ENCODE peak calls at places on chromosomes 11 and 22, in eight cellular contexts. L is body of pancreas; X is colonic mucosa; J is CD8-positive, alpha-beta T cell; R is pancreas; M is mesendoderm; A is lung; G is CD4-positive, alpha-beta T cell. Q is an unnamed sample.

GRCh38 chr11:109521571-109522086 is 99.6 kb downstream of the C11orf87 start:
- DNase-seq in J (no peak), L (no peak), R (no peak), X (no peak), A (no peak), G (no peak), M (no peak), Q (no peak)

GRCh38 chr11:88406871-88407270 is 69.3 kb upstream of the CTSC start:
- DNase-seq in A (no peak), J (no peak), G (no peak), M (no peak), R (no peak), X (no peak), L (no peak), Q (no peak)

GRCh38 chr11:4181780-4182721 is 87.5 kb downstream of the RRM1 start:
- DNase-seq in A (peak), M (peak), R (peak), G (no peak), J (no peak), X (peak), L (peak), Q (peak)

GRCh38 chr11:131609317-131609716 is 238.9 kb downstream of the NTM start:
- DNase-seq in A (no peak), G (no peak), L (no peak), J (no peak), M (no peak), R (no peak), X (no peak), Q (no peak)

GRCh38 chr11:73195191-73196007 is 22.7 kb upstream of the P2RY2 start:
- DNase-seq in L (no peak), G (no peak), R (no peak), X (peak), M (no peak), A (no peak), J (no peak), Q (no peak)

GRCh38 chr11:44357734-44358133 is 47.8 kb upstream of the ALX4 start:
- DNase-seq in R (no peak), L (no peak), J (no peak), G (no peak), M (no peak), X (no peak), A (no peak), Q (no peak)

GRCh38 chr22:46737105-46737975 is 712 bp downstream of the CERK start:
- DNase-seq in J (peak), G (peak), X (no peak), M (peak), A (no peak), L (peak), R (no peak), Q (no peak)

GRCh38 chr11:66880484-66881211 is 23.8 kb downstream of the LRFN4 start:
- DNase-seq in G (no peak), M (peak), L (peak), R (no peak), X (no peak), A (no peak), J (peak), Q (peak)

GRCh38 chr11:109422755-109423113 is 744 bp downstream of the C11orf87 start:
- DNase-seq in A (no peak), L (no peak), J (no peak), R (no peak), X (no peak), M (no peak), G (no peak), Q (peak)

GRCh38 chr11:66975403-66976047 is 421 bp downstream of the C11orf86 start:
- DNase-seq in J (no peak), M (no peak), A (no peak), L (no peak), G (no peak), R (no peak), X (no peak), Q (no peak)

GRCh38 chr11:128594246-128594645 is 6.9 kb upstream of the ETS1 start:
- DNase-seq in M (no peak), L (no peak), J (no peak), R (no peak), G (no peak), A (no peak), X (no peak), Q (no peak)

GRCh38 chr11:65522640-65523322 is 2.1 kb upstream of the SCYL1 start:
- DNase-seq in A (no peak), J (peak), X (no peak), M (peak), L (no peak), G (no peak), R (no peak), Q (no peak)

GRCh38 chr11:120738516-120739046 is 227.0 kb downstream of the GRIK4 start:
- DNase-seq in J (no peak), A (no peak), X (no peak), M (no peak), G (no peak), L (no peak), R (no peak), Q (no peak)

GRCh38 chr11:106208795-106209194 is 131.3 kb downstream of the AASDHPPT start:
- DNase-seq in M (peak), R (peak), X (no peak), L (peak), A (no peak), G (no peak), J (no peak), Q (peak)

GRCh38 chr22:36238348-36239149 is 778 bp downstream of the APOL2 start:
- DNase-seq in M (no peak), L (peak), X (peak), G (no peak), A (no peak), R (no peak), J (no peak), Q (peak)

GRCh38 chr22:30614879-30615278 is 7.9 kb downstream of the TCN2 start:
- DNase-seq in G (no peak), X (no peak), A (no peak), R (no peak), L (no peak), M (no peak), J (no peak), Q (no peak)

GRCh38 chr11:17700991-17701390 is 18.4 kb upstream of the MYOD1 start:
- DNase-seq in R (no peak), X (no peak), A (no peak), G (no peak), L (no peak), J (no peak), M (no peak), Q (no peak)
- H3K27ac ChIP-seq in R (no peak), X (no peak), A (no peak), G (no peak), L (no peak), J (no peak), M (no peak), Q (no peak)

DNA sequence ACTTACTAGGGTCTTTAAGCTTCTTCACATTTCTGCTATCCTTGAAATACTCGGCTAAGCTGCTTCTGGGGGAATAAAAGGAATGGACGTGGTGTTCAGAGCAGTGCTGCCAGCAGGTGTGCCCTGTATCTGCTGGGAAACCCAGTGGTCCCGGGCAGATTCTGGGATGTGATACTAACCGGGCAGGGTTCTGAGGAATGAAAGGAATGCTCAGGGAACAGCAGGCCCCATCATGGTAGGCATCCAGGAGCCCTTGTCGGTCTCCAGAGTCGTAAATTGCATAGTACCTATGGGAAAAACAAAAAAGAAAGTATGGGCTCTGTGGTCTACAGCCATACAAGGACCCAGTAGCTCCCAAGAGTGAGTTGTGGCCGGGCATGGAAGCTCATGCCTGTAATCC is 4.5 kb upstream of the TMEM223 start:
- DNase-seq in G (no peak), L (no peak), A (no peak), R (no peak), X (no peak), M (peak), J (no peak), Q (no peak)
- H3K27ac ChIP-seq in G (no peak), L (no peak), A (no peak), R (no peak), X (no peak), M (no peak), J (no peak), Q (no peak)

GRCh38 chr11:75380716-75381420 is 18.4 kb upstream of the RPS3 start:
- DNase-seq in L (peak), G (no peak), J (no peak), X (peak), R (peak), M (peak), A (peak), Q (no peak)
- H3K27ac ChIP-seq in L (peak), G (no peak), J (no peak), X (peak), R (no peak), M (no peak), A (peak), Q (no peak)

GRCh38 chr22:41285820-41286638 is at the start of gene RANGAP1:
- DNase-seq in R (peak), L (peak), G (peak), X (peak), M (peak), A (peak), J (peak), Q (peak)
- H3K27ac ChIP-seq in R (peak), L (peak), G (peak), X (peak), M (peak), A (peak), J (peak), Q (peak)

GRCh38 chr11:2741006-2741376 is 41.2 kb upstream of the KCNQ1OT1 start:
- DNase-seq in J (no peak), X (no peak), A (no peak), G (no peak), M (no peak), R (no peak), L (no peak), Q (no peak)
- H3K27ac ChIP-seq in J (no peak), X (no peak), A (peak), G (no peak), M (no peak), R (no peak), L (no peak), Q (no peak)

DNA sequence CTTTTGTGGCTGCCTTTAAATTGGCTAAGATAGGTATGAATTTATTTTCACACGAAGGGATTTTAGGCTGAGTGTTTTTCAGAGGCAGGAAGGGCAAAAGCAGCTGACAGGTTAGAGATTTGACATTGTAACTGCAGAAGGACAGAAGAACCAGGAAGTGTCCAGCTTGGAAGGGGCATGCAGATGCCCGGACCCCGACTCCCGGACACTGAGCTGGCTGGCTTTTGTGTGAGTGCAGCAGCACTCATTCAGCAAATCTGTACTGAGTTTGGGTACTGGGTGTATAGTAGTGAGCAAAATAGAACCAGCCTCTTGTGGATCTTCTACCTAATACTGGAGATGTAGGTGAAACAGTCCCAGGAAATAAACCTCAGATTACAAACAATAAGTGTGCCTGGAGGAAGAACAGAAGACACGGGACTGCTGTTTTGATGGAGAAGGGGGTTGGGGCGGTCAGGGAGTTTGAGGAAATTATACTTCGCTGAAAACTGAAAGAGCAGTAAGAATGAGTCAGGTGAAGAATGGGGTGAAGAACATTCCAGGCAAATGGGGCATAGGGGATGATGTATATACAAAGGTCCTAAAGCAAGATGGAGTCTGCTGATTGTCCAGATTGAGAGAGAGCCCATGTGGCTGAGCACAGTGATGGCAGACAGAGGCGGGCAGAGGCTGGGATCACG is 64.6 kb downstream of the PPFIBP2 start:
- DNase-seq in A (no peak), J (no peak), G (no peak), X (no peak), L (no peak), M (no peak), R (no peak), Q (peak)
- H3K27ac ChIP-seq in A (peak), J (no peak), G (no peak), X (peak), L (peak), M (peak), R (peak), Q (peak)

Q was measured in SK-N-SH.